ENCODE peak calls at places on chromosomes 7 and 10, in six cellular contexts. Z is A549, D is adrenal gland, X is heart left ventricle, B is sigmoid colon, O is transverse colon. M is an unnamed sample.

GRCh38 chr10:124703778-124704427 is 40.3 kb downstream of the FAM53B start:
- DNase-seq in Z (no peak), D (peak), X (peak), B (peak), O (no peak), M (no peak)

GRCh38 chr10:70985824-70986336 is 97.5 kb upstream of the PCBD1 start:
- DNase-seq in Z (no peak), D (no peak), X (no peak), B (no peak), O (peak), M (no peak)

GRCh38 chr10:11551915-11552602 is 59.4 kb downstream of the USP6NL start:
- DNase-seq in Z (peak), D (no peak), X (no peak), B (no peak), O (no peak), M (no peak)

GRCh38 chr10:101330236-101331225 is 23.4 kb upstream of the BTRC start:
- DNase-seq in Z (no peak), D (no peak), X (no peak), B (no peak), O (no peak), M (no peak)

GRCh38 chr10:77909755-77910375 is 16.7 kb downstream of the DLG5 start:
- DNase-seq in Z (peak), D (peak), X (no peak), B (no peak), O (peak), M (peak)

GRCh38 chr10:1624240-1624639 is 113.1 kb downstream of the ADARB2 start:
- DNase-seq in Z (no peak), D (no peak), X (no peak), B (peak), O (no peak), M (no peak)

GRCh38 chr10:22491931-22492615 is 146.8 kb downstream of the SPAG6 start:
- DNase-seq in Z (no peak), D (no peak), X (no peak), B (no peak), O (no peak), M (no peak)

GRCh38 chr7:47570649-47571050 is 11.3 kb downstream of the TNS3 start:
- DNase-seq in Z (no peak), D (no peak), X (no peak), B (peak), O (no peak), M (no peak)

GRCh38 chr7:158975526-158976467 is 119.4 kb downstream of the DYNC2I1 start:
- DNase-seq in Z (no peak), D (no peak), X (no peak), B (no peak), O (peak), M (no peak)

GRCh38 chr7:3068568-3068967 is 24.9 kb upstream of the CARD11 start:
- DNase-seq in Z (no peak), D (no peak), X (no peak), B (no peak), O (no peak), M (no peak)

GRCh38 chr7:5382281-5383041 is 41.2 kb downstream of the TNRC18 start:
- DNase-seq in Z (no peak), D (no peak), X (no peak), B (peak), O (no peak), M (no peak)

GRCh38 chr7:40332516-40332915 is 197.7 kb downstream of the SUGCT start:
- DNase-seq in Z (no peak), D (no peak), X (no peak), B (no peak), O (no peak), M (no peak)

GRCh38 chr7:73700581-73701134 is 17.3 kb downstream of the BUD23 start:
- DNase-seq in Z (no peak), D (no peak), X (no peak), B (no peak), O (no peak), M (no peak)

GRCh38 chr7:73699370-73700069 is 16.1 kb downstream of the BUD23 start:
- DNase-seq in Z (no peak), D (no peak), X (peak), B (no peak), O (no peak), M (no peak)

GRCh38 chr7:73698410-73698809 is 15.0 kb downstream of the BUD23 start:
- DNase-seq in Z (no peak), D (no peak), X (no peak), B (no peak), O (no peak), M (no peak)

GRCh38 chr7:73701357-73701995 is 18.0 kb downstream of the STX1A start:
- DNase-seq in Z (peak), D (no peak), X (no peak), B (no peak), O (peak), M (no peak)

DNA sequence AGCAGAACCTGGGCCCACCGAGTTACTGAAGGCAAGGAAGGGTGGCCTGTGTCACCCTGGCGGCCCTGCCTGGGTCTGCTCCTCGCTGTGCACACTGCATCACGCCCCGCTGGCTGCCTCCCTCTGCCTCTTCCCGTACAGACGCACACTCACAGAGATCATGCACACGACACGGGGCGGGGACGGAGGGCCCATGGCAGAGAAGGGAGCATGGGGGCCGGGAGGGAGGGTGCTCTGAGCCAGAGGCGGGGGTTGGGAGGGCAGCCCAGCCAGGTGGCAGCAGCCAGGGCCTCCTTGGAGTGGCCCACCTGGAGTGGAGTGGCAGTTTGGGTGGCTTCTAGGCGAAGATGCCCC is 16.6 kb downstream of the BUD23 start:
- DNase-seq in Z (no peak), D (no peak), X (peak), B (no peak), O (no peak), M (no peak)
- TF ChIP-seq POLR2A in Z (no peak), D (no peak), X (no peak), B (no peak), O (no peak), M (no peak)

GRCh38 chr7:70060298-70061068 is 462.2 kb downstream of the AUTS2 start:
- DNase-seq in Z (no peak), D (no peak), X (no peak), B (no peak), O (no peak), M (no peak)

GRCh38 chr7:70052691-70053090 is 454.4 kb downstream of the AUTS2 start:
- DNase-seq in Z (no peak), D (no peak), X (no peak), B (no peak), O (no peak), M (no peak)

GRCh38 chr7:70053970-70054369 is 455.7 kb downstream of the AUTS2 start:
- DNase-seq in Z (no peak), D (no peak), X (no peak), B (no peak), O (no peak), M (no peak)

GRCh38 chr7:70053421-70053820 is 455.1 kb downstream of the AUTS2 start:
- DNase-seq in Z (no peak), D (no peak), X (no peak), B (no peak), O (no peak), M (no peak)

DNA sequence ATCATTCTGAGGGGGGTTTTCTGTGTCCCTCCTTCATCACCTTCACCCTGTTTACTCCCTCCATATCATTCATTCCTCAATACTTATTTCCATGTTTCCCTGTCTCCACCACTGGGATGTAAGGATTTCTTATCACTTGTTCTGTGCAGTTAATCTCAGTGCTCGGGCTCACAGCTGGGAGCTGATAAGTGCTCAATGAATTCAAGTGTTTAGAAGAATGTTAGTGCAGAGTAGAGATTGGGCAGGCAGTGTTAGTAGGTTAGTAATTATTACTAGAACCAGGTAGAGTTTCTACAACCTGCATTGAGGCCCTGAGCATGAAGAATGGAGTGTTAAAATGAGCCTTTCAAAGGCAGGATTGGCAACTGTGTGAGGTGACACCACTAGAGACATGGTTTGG is 458.1 kb downstream of the AUTS2 start:
- DNase-seq in Z (no peak), D (no peak), X (no peak), B (no peak), O (no peak), M (no peak)
- TF ChIP-seq POLR2A in Z (no peak), D (no peak), X (no peak), B (no peak), O (no peak), M (no peak)

DNA sequence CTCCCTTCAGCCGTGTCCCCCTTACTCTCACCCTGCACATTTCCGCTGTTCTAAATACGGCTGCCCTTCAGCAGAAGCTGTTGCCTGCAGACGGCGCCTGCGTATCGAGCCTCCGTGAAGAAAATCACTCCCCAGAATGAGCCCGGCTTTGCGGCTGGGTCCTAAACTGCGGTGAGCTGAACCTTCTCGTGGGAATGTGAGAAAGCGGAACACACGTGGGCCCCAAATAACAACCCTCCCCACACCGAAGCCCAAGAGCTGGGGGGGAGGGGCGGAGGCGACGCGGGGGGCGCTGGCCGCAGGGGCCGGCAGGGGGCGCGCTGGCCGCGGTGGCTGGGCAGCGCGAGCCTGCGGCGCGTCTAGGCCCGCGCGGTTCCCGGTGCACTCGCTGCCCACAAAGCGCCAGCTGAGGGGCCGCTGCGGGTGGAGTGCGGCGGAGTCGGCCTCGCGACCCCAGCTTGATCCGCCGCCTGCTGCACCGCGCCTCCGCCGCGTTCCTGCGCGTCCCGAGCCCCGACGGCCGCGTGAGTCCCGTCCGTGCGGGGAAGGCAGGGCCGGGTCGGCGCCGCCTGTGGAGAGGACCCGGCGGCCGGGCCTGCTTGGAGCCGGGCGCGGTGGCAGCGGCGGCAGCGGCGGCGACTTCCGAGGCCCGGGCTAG is at the start of gene ZNF398:
- DNase-seq in Z (peak), D (peak), X (peak), B (peak), O (peak), M (peak)
- TF ChIP-seq POLR2A in Z (peak), D (peak), X (no peak), B (no peak), O (peak), M (peak)

GRCh38 chr7:64665980-64666674 is at the start of gene ZNF107:
- DNase-seq in Z (peak), D (peak), X (peak), B (peak), O (peak), M (peak)
- TF ChIP-seq POLR2A in Z (peak), D (no peak), X (peak), B (no peak), O (peak), M (no peak)

GRCh38 chr10:84296071-84296981 is 32.1 kb upstream of the CCSER2 start:
- DNase-seq in Z (no peak), D (no peak), X (no peak), B (no peak), O (no peak), M (no peak)
- TF ChIP-seq POLR2A in Z (no peak), D (no peak), X (no peak), B (no peak), O (no peak), M (no peak)

M was measured in right lobe of liver.